ENCODE peak calls at places on chromosomes 6 and 20, in nine cellular contexts. H, N, U, O, X, K, B, I and W are unnamed samples.
A peak's percentile ranks its signal among the peaks of the same experiment; 100 is the strongest.

GRCh38 chr6:106063448-106063850 is 22.7 kb upstream of the PRDM1 start:
- ATAC-seq in H (no peak), N (no peak), U (no peak), O (no peak), X (no peak), K (no peak), B (no peak), I (no peak), W (no peak)

GRCh38 chr6:89368107-89368506 is 15.6 kb upstream of the UBE2J1 start:
- ATAC-seq in H (peak; percentile 73), N (no peak), U (no peak), O (no peak), X (peak; percentile 29), K (peak; percentile 52), B (no peak), I (peak; percentile 46), W (peak; percentile 46)

GRCh38 chr20:40683221-40683893 is 5.7 kb downstream of the MAFB start:
- ATAC-seq in H (peak; percentile 42), N (no peak), U (peak; percentile 19), O (no peak), X (no peak), K (peak; percentile 24), B (no peak), I (no peak), W (peak; percentile 13)

GRCh38 chr6:138526822-138527235 is 27.5 kb upstream of the NHSL1 start:
- ATAC-seq in H (no peak), N (no peak), U (no peak), O (no peak), X (no peak), K (no peak), B (no peak), I (no peak), W (no peak)

GRCh38 chr20:16801919-16802651 is 53.9 kb downstream of the OTOR start:
- ATAC-seq in H (peak; percentile 82), N (no peak), U (no peak), O (no peak), X (peak; percentile 70), K (peak; percentile 54), B (no peak), I (no peak), W (no peak)

GRCh38 chr20:47174844-47175243 is 181.7 kb downstream of the ZMYND8 start:
- ATAC-seq in H (no peak), N (no peak), U (no peak), O (no peak), X (no peak), K (no peak), B (no peak), I (no peak), W (no peak)

GRCh38 chr20:49693435-49694171 is 20.1 kb downstream of the B4GALT5 start:
- ATAC-seq in H (no peak), N (no peak), U (no peak), O (no peak), X (peak; percentile 9), K (no peak), B (no peak), I (no peak), W (no peak)

GRCh38 chr6:124901105-124901504 is 61.1 kb upstream of the RNF217 start:
- ATAC-seq in H (no peak), N (no peak), U (no peak), O (no peak), X (no peak), K (no peak), B (no peak), I (no peak), W (no peak)

GRCh38 chr6:113271437-113271836 is 585.7 kb upstream of the MARCKS start:
- ATAC-seq in H (no peak), N (no peak), U (peak; percentile 20), O (no peak), X (no peak), K (no peak), B (no peak), I (no peak), W (no peak)

GRCh38 chr6:52539607-52540006 is 37.3 kb downstream of the TRAM2 start:
- ATAC-seq in H (no peak), N (no peak), U (no peak), O (no peak), X (no peak), K (no peak), B (no peak), I (no peak), W (no peak)

GRCh38 chr20:52015155-52015554 is 176.4 kb downstream of the ZFP64 start:
- ATAC-seq in H (no peak), N (no peak), U (no peak), O (no peak), X (no peak), K (no peak), B (no peak), I (no peak), W (no peak)

GRCh38 chr6:16882230-16882629 is 121.0 kb upstream of the ATXN1 start:
- ATAC-seq in H (no peak), N (no peak), U (no peak), O (no peak), X (no peak), K (no peak), B (no peak), I (no peak), W (no peak)

GRCh38 chr6:56865081-56865875 is 89.6 kb upstream of the BEND6 start:
- ATAC-seq in H (no peak), N (no peak), U (no peak), O (no peak), X (no peak), K (no peak), B (no peak), I (no peak), W (no peak)

GRCh38 chr6:138372711-138373463 is 4.8 kb upstream of the SMIM28 start:
- ATAC-seq in H (no peak), N (peak; percentile 49), U (no peak), O (no peak), X (no peak), K (peak; percentile 38), B (no peak), I (peak; percentile 28), W (no peak)

GRCh38 chr6:151391021-151391470 is 313 bp downstream of the ZBTB2 start:
- ATAC-seq in H (peak; percentile 55), N (peak; percentile 5), U (no peak), O (peak; percentile 11), X (peak; percentile 13), K (no peak), B (peak; percentile 22), I (no peak), W (peak; percentile 28)

GRCh38 chr6:14738933-14739332 is 506.9 kb upstream of the JARID2 start:
- ATAC-seq in H (no peak), N (no peak), U (no peak), O (no peak), X (no peak), K (no peak), B (no peak), I (no peak), W (no peak)

GRCh38 chr6:105780146-105780860 is 305.8 kb upstream of the PRDM1 start:
- ATAC-seq in H (no peak), N (no peak), U (no peak), O (no peak), X (peak; percentile 76), K (no peak), B (no peak), I (no peak), W (peak; percentile 68)

GRCh38 chr6:53611342-53611741 is 54.2 kb downstream of the KLHL31 start:
- ATAC-seq in H (peak; percentile 65), N (no peak), U (no peak), O (no peak), X (no peak), K (no peak), B (peak; percentile 60), I (no peak), W (no peak)

GRCh38 chr6:17405944-17406245 is 12.5 kb downstream of the CAP2 start:
- ATAC-seq in H (no peak), N (no peak), U (no peak), O (no peak), X (peak; percentile 67), K (no peak), B (no peak), I (no peak), W (no peak)

GRCh38 chr6:81820979-81821378 is 68.5 kb upstream of the TENT5A start:
- ATAC-seq in H (no peak), N (no peak), U (no peak), O (no peak), X (peak; percentile 44), K (peak; percentile 49), B (no peak), I (no peak), W (peak; percentile 61)

GRCh38 chr20:57698867-57699275 is 10.9 kb downstream of the PMEPA1 start:
- ATAC-seq in H (no peak), N (no peak), U (no peak), O (no peak), X (peak; percentile 44), K (no peak), B (no peak), I (peak; percentile 70), W (peak; percentile 59)

GRCh38 chr6:35382015-35382414 is 39.7 kb downstream of the PPARD start:
- ATAC-seq in H (no peak), N (no peak), U (no peak), O (no peak), X (no peak), K (no peak), B (no peak), I (no peak), W (no peak)

GRCh38 chr6:125612400-125612846 is 137.0 kb upstream of the HEY2 start:
- ATAC-seq in H (no peak), N (no peak), U (no peak), O (no peak), X (no peak), K (no peak), B (no peak), I (no peak), W (no peak)

GRCh38 chr6:46217671-46218131 is 46.9 kb upstream of the ENPP5 start:
- ATAC-seq in H (peak; percentile 64), N (no peak), U (peak; percentile 75), O (no peak), X (peak; percentile 75), K (no peak), B (peak; percentile 66), I (peak; percentile 71), W (peak; percentile 90)

GRCh38 chr20:39800111-39800510 is 838.0 kb downstream of the DHX35 start:
- ATAC-seq in H (no peak), N (no peak), U (no peak), O (no peak), X (peak; percentile 93), K (no peak), B (no peak), I (no peak), W (peak; percentile 53)

GRCh38 chr6:157747395-157747794 is 75.7 kb upstream of the SNX9 start:
- ATAC-seq in H (no peak), N (no peak), U (no peak), O (no peak), X (no peak), K (no peak), B (no peak), I (peak; percentile 41), W (no peak)

GRCh38 chr20:1209447-1210387 is 6.5 kb downstream of the C20orf202 start:
- ATAC-seq in H (no peak), N (no peak), U (no peak), O (no peak), X (no peak), K (no peak), B (no peak), I (peak; percentile 38), W (no peak)

GRCh38 chr6:85537055-85537494 is 56.6 kb downstream of the SNX14 start:
- ATAC-seq in H (no peak), N (no peak), U (no peak), O (no peak), X (no peak), K (no peak), B (no peak), I (no peak), W (no peak)

GRCh38 chr6:127439718-127440117 is 19.5 kb downstream of the KIAA0408 start:
- ATAC-seq in H (no peak), N (no peak), U (no peak), O (no peak), X (no peak), K (no peak), B (no peak), I (no peak), W (no peak)

GRCh38 chr6:105591053-105591452 is 188.2 kb upstream of the PREP start:
- ATAC-seq in H (peak; percentile 62), N (peak; percentile 21), U (no peak), O (peak; percentile 55), X (peak; percentile 98), K (peak; percentile 96), B (no peak), I (no peak), W (peak; percentile 88)

GRCh38 chr6:114096553-114097172 is 125.7 kb upstream of the HDAC2 start:
- ATAC-seq in H (peak; percentile 59), N (no peak), U (no peak), O (no peak), X (peak; percentile 63), K (no peak), B (no peak), I (no peak), W (no peak)